ENCODE peak calls at places on chromosomes 4 and X, in ten cellular contexts. K is choroid plexus epithelial cell, J is dorsolateral prefrontal cortex, M is colonic mucosa, U is brain microvascular endothelial cell, P is DND-41, Z is fibroblast of mammary gland, F is AG09309, C is MM.1S, Q is ascending aorta. N is an unnamed sample.
A peak's percentile ranks its signal among the peaks of the same experiment; 100 is the strongest.

GRCh38 chrX:10567136-10567535 is 53.2 kb downstream of the MID1 start:
- DNase-seq in C (no peak), Q (no peak), M (no peak), P (no peak), K (no peak), U (no peak), Z (no peak), J (no peak), F (no peak), N (no peak)

GRCh38 chr4:139279723-139280620 is at the start of gene MGARP:
- DNase-seq in M (no peak), P (no peak), U (no peak), Z (peak; percentile 35), C (peak; percentile 39), F (no peak), Q (no peak), K (peak; percentile 28), J (peak; percentile 20), N (peak; percentile 54)

GRCh38 chrX:62839596-62839995 is 511.5 kb downstream of the SPIN4 start:
- DNase-seq in P (no peak), C (no peak), Z (no peak), M (no peak), K (no peak), J (no peak), Q (no peak), U (no peak), F (no peak), N (no peak)

GRCh38 chr4:121796283-121796682 is 4.8 kb upstream of the EXOSC9 start:
- DNase-seq in J (no peak), Z (no peak), F (no peak), U (no peak), M (no peak), C (no peak), K (no peak), P (no peak), Q (no peak), N (no peak)

GRCh38 chrX:375181-376036 is 11.3 kb downstream of the PPP2R3B start:
- DNase-seq in P (no peak), Q (no peak), F (no peak), U (no peak), C (no peak), Z (no peak), J (no peak), K (no peak), M (no peak), N (no peak)

GRCh38 chrX:1462596-1463251 is 10.0 kb upstream of the ASMTL start:
- DNase-seq in Z (peak; percentile 76), F (peak; percentile 51), J (no peak), M (no peak), U (peak; percentile 66), P (peak; percentile 2), K (peak; percentile 76), Q (no peak), C (no peak), N (no peak)

GRCh38 chr4:8852118-8852704 is 19.4 kb downstream of the HMX1 start:
- DNase-seq in Z (no peak), U (no peak), J (no peak), F (no peak), Q (no peak), C (no peak), P (no peak), M (no peak), K (no peak), N (no peak)

GRCh38 chr4:74531952-74532794 is 87.2 kb downstream of the AREG start:
- DNase-seq in K (peak; percentile 98), P (no peak), U (peak; percentile 78), Z (peak; percentile 92), Q (no peak), M (peak; percentile 31), F (peak; percentile 84), J (no peak), C (peak; percentile 75), N (peak; percentile 5)

GRCh38 chr4:3833326-3833989 is 67.3 kb downstream of the ADRA2C start:
- DNase-seq in Z (no peak), J (no peak), U (no peak), M (no peak), F (no peak), Q (no peak), K (no peak), C (no peak), P (no peak), N (no peak)

GRCh38 chr4:3832536-3833220 is 66.5 kb downstream of the ADRA2C start:
- DNase-seq in J (no peak), K (no peak), P (no peak), M (no peak), C (no peak), U (no peak), F (no peak), Q (no peak), Z (no peak), N (no peak)

GRCh38 chr4:3834921-3835521 is 68.8 kb downstream of the ADRA2C start:
- DNase-seq in U (no peak), C (no peak), J (no peak), Z (no peak), F (no peak), M (no peak), Q (no peak), K (no peak), P (no peak), N (no peak)

GRCh38 chr4:3835527-3836040 is 69.4 kb downstream of the ADRA2C start:
- DNase-seq in J (no peak), K (no peak), M (no peak), P (no peak), C (no peak), Q (no peak), Z (no peak), F (no peak), U (no peak), N (no peak)

DNA sequence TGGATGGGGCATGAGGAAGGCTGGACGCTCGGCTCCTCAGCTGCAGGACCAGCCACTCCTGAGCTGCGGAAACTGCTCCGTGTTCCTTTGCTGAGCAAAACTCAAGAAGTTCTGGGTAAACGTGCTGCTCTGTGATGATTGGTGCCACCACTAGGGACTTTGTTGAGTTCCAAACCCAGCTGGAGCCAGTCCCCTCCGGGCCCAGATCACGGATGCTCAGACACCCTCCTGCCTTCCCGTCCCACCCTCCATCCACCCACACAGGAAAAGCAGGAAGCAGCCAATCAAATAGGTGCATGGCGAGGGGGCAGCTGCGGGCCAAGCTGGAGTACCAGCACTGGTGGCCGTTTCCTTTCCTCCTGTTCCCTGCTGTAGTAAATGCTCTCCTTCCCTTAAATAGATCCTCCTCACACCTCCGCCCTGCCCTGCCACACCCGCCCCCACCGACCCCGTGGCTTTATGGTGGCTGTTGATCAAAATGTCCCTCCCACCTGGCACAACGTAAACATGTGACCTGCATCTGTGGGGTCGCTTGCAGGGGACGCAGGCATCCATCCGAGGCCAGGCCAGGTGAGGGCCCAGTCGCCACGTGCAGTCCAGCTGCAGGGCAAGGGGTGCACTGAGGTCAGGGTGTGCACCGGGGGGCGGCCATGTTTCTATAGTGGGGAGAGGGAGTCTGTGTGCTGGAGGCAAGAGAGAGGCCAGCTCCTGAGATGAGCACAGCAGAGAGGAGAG is 68.2 kb downstream of the ADRA2C start:
- DNase-seq in K (no peak), P (no peak), U (no peak), M (no peak), J (no peak), Z (no peak), F (no peak), Q (no peak), C (no peak), N (no peak)
- TF ChIP-seq CTCF in K (no peak), P (no peak), U (no peak), M (no peak), J (no peak), Z (no peak), F (no peak), Q (no peak), C (no peak), N (no peak)

GRCh38 chrX:45818913-45819312 is 618.2 kb upstream of the DIPK2B start:
- DNase-seq in C (no peak), Q (no peak), M (no peak), P (no peak), U (no peak), Z (no peak), J (no peak), K (no peak), F (no peak), N (no peak)

GRCh38 chrX:45830343-45830742 is 629.7 kb upstream of the DIPK2B start:
- DNase-seq in U (no peak), K (no peak), Q (no peak), M (no peak), J (no peak), F (no peak), Z (no peak), C (no peak), P (no peak), N (no peak)

GRCh38 chrX:45822124-45822523 is 621.4 kb upstream of the DIPK2B start:
- DNase-seq in P (no peak), U (no peak), M (no peak), J (no peak), F (no peak), Q (no peak), K (no peak), C (no peak), Z (no peak), N (no peak)

DNA sequence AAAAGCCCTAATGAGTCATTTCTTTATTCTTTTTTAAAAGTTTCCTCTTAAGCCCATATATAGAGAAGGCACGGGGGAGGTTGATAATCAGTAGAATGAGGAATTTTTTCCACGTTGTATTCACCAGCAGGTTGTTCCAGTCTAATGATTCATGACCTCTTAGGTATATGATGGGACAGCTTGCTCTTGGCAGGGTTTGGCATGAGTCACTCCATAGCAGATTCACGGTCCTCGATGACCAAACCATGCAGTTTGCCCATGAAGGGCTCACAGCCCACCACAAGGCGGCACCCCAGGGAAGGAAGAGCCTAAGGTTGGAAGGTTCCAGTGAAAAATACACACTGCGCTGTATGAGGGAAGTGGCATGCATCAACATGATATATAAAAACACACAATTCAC is 623.8 kb upstream of the DIPK2B start:
- DNase-seq in F (peak; percentile 81), K (peak; percentile 92), Z (peak; percentile 95), M (no peak), Q (peak; percentile 39), U (peak; percentile 91), J (no peak), P (no peak), C (no peak), N (no peak)
- TF ChIP-seq CTCF in F (peak; percentile 86), K (peak; percentile 79), Z (peak; percentile 81), M (no peak), Q (peak; percentile 24), U (peak; percentile 88), J (no peak), P (peak; percentile 45), C (no peak), N (no peak)

GRCh38 chrX:87813566-87813965 is 296.0 kb downstream of the KLHL4 start:
- DNase-seq in M (no peak), F (no peak), Z (no peak), C (no peak), P (no peak), Q (no peak), U (no peak), J (no peak), K (peak; percentile 2), N (no peak)

GRCh38 chrX:87805829-87806490 is 288.4 kb downstream of the KLHL4 start:
- DNase-seq in U (no peak), F (no peak), P (no peak), K (peak; percentile 19), J (no peak), Z (peak; percentile 0), M (no peak), C (no peak), Q (no peak), N (no peak)

GRCh38 chrX:87808576-87809243 is 291.1 kb downstream of the KLHL4 start:
- DNase-seq in Q (no peak), J (no peak), F (no peak), P (no peak), M (no peak), U (no peak), Z (no peak), K (no peak), C (no peak), N (no peak)
- TF ChIP-seq CTCF in Q (no peak), J (no peak), F (no peak), P (no peak), M (no peak), U (no peak), Z (no peak), K (no peak), C (no peak), N (no peak)

DNA sequence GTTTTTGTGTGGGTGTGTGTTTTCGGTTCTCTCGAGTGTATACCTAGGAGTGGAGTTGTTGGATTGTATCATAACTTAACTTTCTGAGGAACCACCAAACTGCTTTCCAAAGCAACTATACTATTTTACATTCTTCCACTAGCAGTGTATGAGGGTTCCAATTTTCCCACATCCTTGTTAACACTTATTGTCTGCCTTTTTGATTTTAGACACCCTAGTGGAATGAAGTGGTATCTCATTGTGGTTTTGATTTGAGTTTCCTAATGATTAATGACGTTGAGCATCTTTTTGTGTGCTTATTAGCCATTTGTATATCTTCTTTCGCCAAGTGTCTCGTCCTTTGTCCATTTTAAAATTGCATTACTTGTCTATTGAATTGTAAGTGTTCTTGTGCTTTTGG is 118.6 kb downstream of the REPS2 start:
- DNase-seq in Z (no peak), M (no peak), F (no peak), C (no peak), K (no peak), P (no peak), J (no peak), U (no peak), Q (no peak), N (no peak)
- TF ChIP-seq CTCF in Z (peak; percentile 10), M (no peak), F (no peak), C (peak; percentile 12), K (no peak), P (no peak), J (no peak), U (no peak), Q (no peak), N (no peak)